ENCODE peak calls at places on chromosome 11, in ten cellular contexts. E is uterus, R is BE2C, G is A549, F is upper lobe of right lung, H is astrocyte of the spinal cord, U is stomach, X is kidney epithelial cell, D is transverse colon, I is dorsolateral prefrontal cortex. N is an unnamed sample.

GRCh38 chr11:47611240-47611863 is 17.1 kb upstream of the C1QTNF4 start:
- DNase-seq in U (no peak), H (no peak), D (no peak), G (no peak), I (no peak), R (no peak), E (no peak), X (no peak), F (no peak), N (no peak)

GRCh38 chr11:43145653-43146052 is 166.1 kb upstream of the API5 start:
- DNase-seq in X (no peak), R (no peak), H (no peak), U (no peak), E (no peak), G (no peak), F (no peak), D (no peak), I (no peak), N (no peak)

GRCh38 chr11:105042178-105042577 is 3.0 kb downstream of the CARD16 start:
- DNase-seq in H (no peak), E (no peak), U (no peak), G (no peak), I (no peak), R (no peak), X (no peak), D (no peak), F (no peak), N (no peak)

GRCh38 chr11:107468596-107468995 is 11.0 kb upstream of the CWF19L2 start:
- DNase-seq in X (no peak), I (no peak), U (no peak), E (no peak), G (peak; percentile 3), F (no peak), R (peak; percentile 56), D (no peak), H (peak; percentile 1), N (no peak)

GRCh38 chr11:932435-932834 is 6.8 kb downstream of the AP2A2 start:
- DNase-seq in H (peak; percentile 31), G (no peak), I (no peak), R (no peak), U (no peak), E (no peak), F (no peak), X (no peak), D (no peak), N (no peak)

GRCh38 chr11:120004723-120005122 is 133.2 kb downstream of the TRIM29 start:
- DNase-seq in X (no peak), I (no peak), E (no peak), H (no peak), U (no peak), D (no peak), G (no peak), F (no peak), R (no peak), N (no peak)

GRCh38 chr11:74446445-74446844 is 20.9 kb downstream of the KCNE3 start:
- DNase-seq in R (peak; percentile 49), H (no peak), X (no peak), U (no peak), F (no peak), D (no peak), E (no peak), G (no peak), I (no peak), N (no peak)

GRCh38 chr11:118002010-118002540 is 15.9 kb downstream of the IL10RA start:
- DNase-seq in G (no peak), F (no peak), D (peak; percentile 9), E (no peak), H (no peak), X (no peak), R (no peak), U (no peak), I (no peak), N (no peak)

GRCh38 chr11:126740857-126741256 is 259.7 kb downstream of the KIRREL3 start:
- DNase-seq in I (no peak), X (no peak), D (no peak), R (no peak), E (no peak), H (no peak), F (no peak), G (no peak), U (no peak), N (no peak)

GRCh38 chr11:131748146-131749050 is 378.0 kb downstream of the NTM start:
- DNase-seq in X (no peak), H (peak; percentile 89), F (peak; percentile 68), G (peak; percentile 33), I (peak; percentile 78), R (peak; percentile 30), D (peak; percentile 42), E (peak; percentile 28), U (peak; percentile 48), N (no peak)

GRCh38 chr11:134630896-134631295 is 218.9 kb upstream of the B3GAT1 start:
- DNase-seq in H (no peak), F (no peak), E (no peak), R (no peak), U (no peak), I (no peak), X (no peak), G (no peak), D (no peak), N (no peak)

GRCh38 chr11:26976389-26976788 is 17.5 kb upstream of the FIBIN start:
- DNase-seq in D (no peak), R (no peak), U (no peak), E (no peak), X (no peak), H (peak; percentile 86), G (no peak), F (no peak), I (no peak), N (no peak)

GRCh38 chr11:94638902-94639373 is 71.8 kb downstream of the PIWIL4 start:
- DNase-seq in X (no peak), G (no peak), H (no peak), F (no peak), R (no peak), U (no peak), D (no peak), E (no peak), I (no peak), N (peak; percentile 21)

GRCh38 chr11:9625158-9625557 is 38.7 kb upstream of the SWAP70 start:
- DNase-seq in X (no peak), R (no peak), F (no peak), I (no peak), E (peak; percentile 64), G (no peak), D (no peak), U (no peak), H (no peak), N (no peak)

GRCh38 chr11:3171931-3172560 is 6.9 kb upstream of the OSBPL5 start:
- DNase-seq in H (no peak), G (no peak), I (no peak), E (no peak), R (no peak), U (no peak), F (peak; percentile 40), D (no peak), X (no peak), N (no peak)

GRCh38 chr11:3169952-3170755 is 5.0 kb upstream of the OSBPL5 start:
- DNase-seq in F (peak; percentile 60), I (peak; percentile 24), U (no peak), H (no peak), G (no peak), D (no peak), X (no peak), E (no peak), R (no peak), N (no peak)

GRCh38 chr11:3170756-3171670 is 5.9 kb upstream of the OSBPL5 start:
- DNase-seq in I (no peak), R (no peak), U (no peak), H (no peak), X (no peak), D (no peak), E (no peak), G (no peak), F (peak; percentile 55), N (no peak)

GRCh38 chr11:3167143-3168119 is 2.3 kb upstream of the OSBPL5 start:
- DNase-seq in R (no peak), H (no peak), X (no peak), E (no peak), U (no peak), F (peak; percentile 46), I (no peak), D (peak; percentile 7), G (no peak), N (no peak)

DNA sequence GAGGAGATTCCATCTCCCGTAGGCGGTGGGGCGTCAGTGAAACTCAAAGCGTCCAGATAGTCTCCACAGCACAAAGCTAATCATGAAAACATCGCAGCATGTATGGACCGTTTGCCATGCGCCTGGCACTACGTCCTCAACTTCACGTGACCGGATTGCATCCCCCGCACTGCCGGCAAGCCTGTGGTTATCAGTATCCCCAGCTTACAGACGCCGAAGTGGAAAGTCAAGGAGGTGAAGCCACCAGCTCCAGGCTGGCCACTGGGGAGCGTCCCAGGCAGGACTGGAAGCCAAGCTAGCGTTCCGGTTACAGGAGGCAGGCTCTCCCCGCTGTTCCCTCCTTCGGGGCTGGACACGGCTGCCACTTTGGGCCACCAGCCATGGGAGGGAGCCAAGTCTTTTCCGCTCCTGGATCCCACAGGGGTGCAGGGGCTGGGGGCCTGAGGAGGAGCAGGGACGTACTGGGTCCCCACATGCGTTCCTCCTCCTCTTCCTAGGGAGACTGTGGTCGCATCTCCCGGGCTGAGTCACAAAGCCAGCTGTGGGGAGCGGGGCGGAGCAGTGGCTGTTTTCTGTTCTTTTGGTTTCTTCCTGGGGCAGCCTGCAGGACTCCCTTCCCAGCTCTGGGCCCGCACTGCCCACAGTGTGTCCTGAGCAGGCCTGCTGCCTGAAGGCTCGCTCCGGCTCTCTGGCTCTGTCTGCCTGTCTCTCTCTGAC is 4.3 kb upstream of the OSBPL5 start:
- DNase-seq in H (peak; percentile 82), E (peak; percentile 44), F (peak; percentile 73), G (peak; percentile 31), I (peak; percentile 60), U (peak; percentile 34), D (peak; percentile 24), R (no peak), X (no peak), N (no peak)
- TF ChIP-seq CTCF in H (no peak), E (no peak), F (no peak), G (no peak), I (no peak), U (no peak), D (no peak), R (no peak), X (peak; percentile 15), N (peak; percentile 18)

GRCh38 chr11:34604216-34604615 is 16.7 kb upstream of the EHF start:
- DNase-seq in E (no peak), F (no peak), I (no peak), D (no peak), U (no peak), H (no peak), G (peak; percentile 27), X (no peak), R (no peak), N (no peak)
- H3K4me3 ChIP-seq in E (no peak overlapping the region), F (no peak overlapping the region), I (no peak overlapping the region), D (no peak overlapping the region), U (no peak overlapping the region), H (no peak overlapping the region), G (no peak overlapping the region), X (no peak overlapping the region), R (no peak overlapping the region), N (no peak overlapping the region)

GRCh38 chr11:112227002-112227401 is 774 bp downstream of the PTS start:
- DNase-seq in G (peak; percentile 13), R (no peak), H (no peak), E (no peak), I (no peak), D (no peak), F (no peak), U (no peak), X (no peak), N (no peak)
- TF ChIP-seq CTCF in G (no peak), R (no peak), H (no peak), E (no peak), I (no peak), D (no peak), F (no peak), U (no peak), X (no peak), N (no peak)

GRCh38 chr11:86064236-86064803 is 4.6 kb downstream of the PICALM start:
- DNase-seq in I (no peak), U (no peak), H (no peak), R (no peak), F (no peak), X (no peak), E (no peak), D (no peak), G (no peak), N (no peak)
- H3K4me3 ChIP-seq in I (peak overlapping the region; percentile 93), U (no peak overlapping the region), H (peak overlapping the region; percentile 16), R (no peak overlapping the region), F (peak overlapping the region; percentile 88), X (no peak overlapping the region), E (no peak overlapping the region), D (peak overlapping the region; percentile 22), G (no peak overlapping the region), N (peak overlapping the region; percentile 19)